ENCODE peak calls at places on chromosomes 2 and 18, in five cellular contexts. H is NCI-H748 treated with DMSO at 0.1 percent for 48 hours, J is T-helper 2 cell, X is amniotic stem cell, A is G401. E is an unnamed sample.

GRCh38 chr2:207166349-207167128 is 791 bp upstream of the KLF7 start:
- DNase-seq in H (peak), J (peak), X (peak), A (peak), E (peak)

GRCh38 chr2:211833582-211834279 is 704.9 kb downstream of the ERBB4 start:
- DNase-seq in H (no peak), J (no peak), X (no peak), A (no peak), E (no peak)

GRCh38 chr2:215931256-215931903 is 82.0 kb downstream of the MREG start:
- DNase-seq in H (peak), J (peak), X (peak), A (peak), E (no peak)

GRCh38 chr2:100983684-100984310 is 18.3 kb upstream of the RPL31 start:
- DNase-seq in H (no peak), J (no peak), X (no peak), A (no peak), E (no peak)

GRCh38 chr2:110099036-110099420 is 16.6 kb downstream of the MALL start:
- DNase-seq in H (no peak), J (no peak), X (no peak), A (no peak), E (no peak)

GRCh38 chr18:74683573-74683972 is 85.9 kb downstream of the ZNF407 start:
- DNase-seq in H (no peak), J (no peak), X (no peak), A (no peak), E (no peak)

GRCh38 chr2:54669677-54670484 is 53.6 kb upstream of the EML6 start:
- DNase-seq in H (no peak), J (no peak), X (no peak), A (no peak), E (no peak)

GRCh38 chr2:18356676-18357075 is 203.8 kb downstream of the RDH14 start:
- DNase-seq in H (no peak), J (no peak), X (no peak), A (no peak), E (no peak)

GRCh38 chr2:121336528-121337294 is 51.7 kb upstream of the TFCP2L1 start:
- DNase-seq in H (no peak), J (no peak), X (no peak), A (no peak), E (no peak)

GRCh38 chr18:7789853-7790552 is 222.9 kb downstream of the PTPRM start:
- DNase-seq in H (peak), J (no peak), X (no peak), A (peak), E (no peak)

GRCh38 chr2:95039410-95039809 is 13.9 kb downstream of the MAL start:
- DNase-seq in H (no peak), J (peak), X (no peak), A (no peak), E (no peak)

GRCh38 chr2:67516358-67516757 is 119.2 kb downstream of the ETAA1 start:
- DNase-seq in H (no peak), J (no peak), X (no peak), A (no peak), E (no peak)

GRCh38 chr2:200321780-200322534 is 15.5 kb downstream of the SPATS2L start:
- DNase-seq in H (no peak), J (no peak), X (no peak), A (no peak), E (no peak)

GRCh38 chr2:124986136-124986535 is 961.0 kb downstream of the CNTNAP5 start:
- DNase-seq in H (no peak), J (no peak), X (no peak), A (no peak), E (no peak)

GRCh38 chr2:16625201-16625729 is 40.4 kb downstream of the CYRIA start:
- DNase-seq in H (no peak), J (no peak), X (no peak), A (no peak), E (no peak)

GRCh38 chr2:72043985-72044384 is 103.7 kb downstream of the CYP26B1 start:
- DNase-seq in H (no peak), J (no peak), X (no peak), A (no peak), E (no peak)

GRCh38 chr18:31857516-31858106 is 85.3 kb downstream of the TRAPPC8 start:
- DNase-seq in H (no peak), J (no peak), X (no peak), A (no peak), E (no peak)

GRCh38 chr2:157838442-157839161 is 37.5 kb downstream of the ACVR1 start:
- DNase-seq in H (peak), J (no peak), X (peak), A (no peak), E (no peak)

GRCh38 chr2:130344578-130344977 is 1.9 kb downstream of the IMP4 start:
- DNase-seq in H (no peak), J (no peak), X (no peak), A (no peak), E (no peak)

GRCh38 chr2:134333646-134334189 is 79.8 kb downstream of the MGAT5 start:
- DNase-seq in H (no peak), J (no peak), X (no peak), A (peak), E (no peak)

GRCh38 chr2:232522014-232522854 is 2.0 kb downstream of the PRSS56 start:
- DNase-seq in H (no peak), J (peak), X (no peak), A (peak), E (peak)

GRCh38 chr2:238504181-238504711 is 77.5 kb downstream of the ASB1 start:
- DNase-seq in H (peak), J (no peak), X (no peak), A (no peak), E (no peak)

GRCh38 chr2:95315801-95316411 is 18.8 kb downstream of the KCNIP3 start:
- DNase-seq in H (no peak), J (no peak), X (peak), A (no peak), E (no peak)

GRCh38 chr2:207670887-207671286 is 40.6 kb upstream of the CCNYL1 start:
- DNase-seq in H (no peak), J (no peak), X (no peak), A (no peak), E (no peak)

GRCh38 chr2:183021613-183022012 is 16.6 kb downstream of the NCKAP1 start:
- DNase-seq in H (no peak), J (no peak), X (no peak), A (no peak), E (no peak)